ENCODE peak calls at places on chromosomes 11 and 22, in six cellular contexts. S, Z, G, D, B and C are unnamed samples.

GRCh38 chr11:90453525-90453924 is 230.7 kb upstream of the CHORDC1 start:
- DNase-seq in S (no peak), Z (no peak), G (no peak), D (no peak), B (no peak), C (no peak)

GRCh38 chr11:120839201-120839600 is 184.7 kb upstream of the TBCEL start:
- DNase-seq in S (no peak), Z (no peak), G (no peak), D (no peak), B (no peak), C (no peak)

GRCh38 chr11:121696177-121696863 is 243.6 kb upstream of the SORL1-AS1 start:
- DNase-seq in S (no peak), Z (no peak), G (peak), D (no peak), B (no peak), C (no peak)

GRCh38 chr22:27671413-27671721 is 130.2 kb downstream of the MN1 start:
- DNase-seq in S (no peak), Z (no peak), G (no peak), D (no peak), B (no peak), C (no peak)

GRCh38 chr11:125263268-125263790 is 98.8 kb downstream of the PKNOX2 start:
- DNase-seq in S (no peak), Z (peak), G (peak), D (peak), B (no peak), C (no peak)

GRCh38 chr11:11380883-11381282 is 27.8 kb upstream of the CSNK2A3 start:
- DNase-seq in S (no peak), Z (no peak), G (no peak), D (no peak), B (no peak), C (no peak)

GRCh38 chr11:128451651-128452470 is 135.5 kb downstream of the ETS1 start:
- DNase-seq in S (peak), Z (peak), G (peak), D (no peak), B (no peak), C (peak)

GRCh38 chr22:37768273-37768672 is 39.5 kb upstream of the GCAT start:
- DNase-seq in S (no peak), Z (no peak), G (no peak), D (no peak), B (peak), C (no peak)

DNA sequence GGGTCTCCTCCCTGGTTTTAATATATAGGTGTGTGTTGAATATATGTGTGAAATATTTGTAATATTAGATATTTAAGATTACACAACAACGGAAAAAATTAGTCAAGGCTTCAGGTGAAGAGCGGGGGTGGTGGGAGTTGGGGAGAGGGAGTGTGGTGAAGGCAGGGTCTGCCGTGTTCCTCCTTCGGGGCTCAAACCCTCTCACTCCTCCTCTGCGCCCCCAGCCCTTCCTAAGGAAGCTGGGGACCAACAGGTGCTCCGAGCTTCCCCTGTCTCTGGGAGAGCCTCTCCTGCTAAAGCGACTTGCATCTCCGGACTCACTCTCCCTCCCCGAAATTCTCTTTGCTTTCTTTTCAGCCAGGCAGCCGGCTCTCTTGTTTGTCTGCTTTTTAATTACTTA is 950 bp upstream of the CADM1 start:
- DNase-seq in S (no peak), Z (no peak), G (no peak), D (no peak), B (no peak), C (no peak)
- TF ChIP-seq CTCF in S (no peak), Z (no peak), G (no peak), D (no peak), B (no peak), C (no peak)

GRCh38 chr11:130163346-130164220 is 4.0 kb downstream of the ST14 start:
- DNase-seq in S (peak), Z (no peak), G (no peak), D (no peak), B (peak), C (no peak)
- TF ChIP-seq CTCF in S (no peak), Z (no peak), G (no peak), D (no peak), B (no peak), C (no peak)

DNA sequence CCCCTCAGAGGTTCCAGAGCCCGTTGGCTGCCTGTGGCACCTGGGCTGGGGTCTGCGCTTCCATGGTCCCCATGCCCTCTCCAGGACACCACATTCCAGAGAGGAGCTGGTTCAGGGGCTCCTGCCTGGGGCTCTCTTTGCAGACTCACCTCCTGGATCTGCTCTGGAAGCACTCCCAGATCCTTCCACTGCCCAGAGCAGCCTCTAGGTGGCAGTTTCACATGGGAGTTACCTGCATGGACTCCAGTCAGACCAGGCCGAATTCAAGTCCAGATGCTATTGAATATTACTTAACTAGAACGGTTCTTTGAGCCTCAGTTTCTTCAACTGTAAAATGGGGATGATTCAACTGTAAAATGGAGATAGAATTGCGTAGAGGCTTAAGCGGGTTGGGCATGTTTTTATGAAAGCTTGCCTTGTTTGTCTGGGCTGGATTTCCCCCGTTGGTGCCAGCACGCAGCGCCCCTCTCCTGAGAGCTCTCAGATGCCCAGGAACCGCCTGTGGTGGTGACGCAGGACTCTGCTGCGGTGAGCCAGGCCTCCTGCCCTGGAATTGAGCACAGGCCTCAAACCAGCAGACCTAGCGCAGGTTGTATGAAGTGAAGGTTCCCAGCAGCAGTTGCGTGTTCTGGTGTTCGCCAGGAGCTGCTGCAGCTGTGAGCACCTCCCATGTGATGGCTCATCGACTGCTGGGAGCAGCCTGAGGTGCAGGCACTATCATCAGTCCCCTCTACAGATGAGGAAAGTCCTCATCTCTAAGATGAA is 44.2 kb downstream of the LMO1 start:
- DNase-seq in S (peak), Z (peak), G (peak), D (no peak), B (peak), C (peak)
- TF ChIP-seq CTCF in S (peak), Z (peak), G (peak), D (peak), B (peak), C (peak)

DNA sequence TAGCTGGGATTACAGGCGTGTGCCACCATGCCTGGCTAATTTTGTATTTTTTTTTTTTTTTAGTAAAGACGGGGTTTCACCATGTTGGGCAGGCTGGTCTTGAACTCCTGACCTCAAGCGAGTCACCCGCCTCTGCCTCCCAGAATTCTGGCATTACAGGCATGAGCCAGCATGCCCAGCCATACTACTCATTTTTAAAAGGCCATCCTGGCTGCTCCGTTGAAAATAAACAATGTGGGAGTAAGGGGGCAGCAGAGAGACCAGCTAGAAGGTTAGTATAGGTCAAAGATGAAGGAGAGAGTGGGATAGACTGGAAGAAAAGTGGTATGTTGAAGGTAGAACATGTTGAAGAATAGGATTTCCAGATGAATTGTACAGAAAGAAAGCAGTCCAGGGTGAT is 17.6 kb upstream of the LIN7C start:
- DNase-seq in S (no peak), Z (peak), G (peak), D (no peak), B (no peak), C (no peak)
- TF ChIP-seq CTCF in S (no peak), Z (peak), G (peak), D (no peak), B (peak), C (no peak)